ENCODE peak calls at places on chromosome 22, in six cellular contexts. E, V, K, U, A and G are unnamed samples.

GRCh38 chr22:49512471-49512870 is 315.2 kb downstream of the BRD1 start:
- DNase-seq in E (no peak), V (no peak), K (no peak), U (no peak), A (no peak), G (no peak)

GRCh38 chr22:31279821-31280496 is 12.3 kb downstream of the PIK3IP1 start:
- DNase-seq in E (no peak), V (peak; percentile 28), K (no peak), U (no peak), A (peak; percentile 35), G (peak; percentile 3)

GRCh38 chr22:30806391-30806861 is 111.8 kb downstream of the OSBP2 start:
- DNase-seq in E (no peak), V (no peak), K (peak; percentile 67), U (peak; percentile 52), A (no peak), G (no peak)

GRCh38 chr22:50657925-50658324 is 14.7 kb upstream of the SHANK3 start:
- DNase-seq in E (no peak), V (no peak), K (peak; percentile 5), U (no peak), A (no peak), G (no peak)

GRCh38 chr22:49515486-49515885 is 312.2 kb downstream of the BRD1 start:
- DNase-seq in E (no peak), V (no peak), K (no peak), U (no peak), A (peak; percentile 18), G (no peak)

GRCh38 chr22:50105529-50106100 is 15.8 kb downstream of the MOV10L1 start:
- DNase-seq in E (no peak), V (no peak), K (peak; percentile 64), U (no peak), A (no peak), G (no peak)

GRCh38 chr22:30564045-30564765 is 10.3 kb downstream of the GAL3ST1 start:
- DNase-seq in E (no peak), V (no peak), K (no peak), U (no peak), A (no peak), G (no peak)

GRCh38 chr22:46638601-46639431 is 18.6 kb downstream of the GRAMD4 start:
- DNase-seq in E (peak; percentile 85), V (no peak), K (peak; percentile 33), U (no peak), A (peak; percentile 96), G (no peak)

GRCh38 chr22:37661160-37661924 is 2.8 kb downstream of the PDXP start:
- DNase-seq in E (peak; percentile 46), V (no peak), K (peak; percentile 82), U (no peak), A (no peak), G (no peak)

GRCh38 chr22:23384451-23384850 is 195.6 kb downstream of the IGLL1 start:
- DNase-seq in E (peak; percentile 69), V (no peak), K (no peak), U (no peak), A (no peak), G (peak; percentile 76)

GRCh38 chr22:32538516-32538915 is 63.9 kb downstream of the FBXO7 start:
- DNase-seq in E (no peak), V (no peak), K (no peak), U (no peak), A (no peak), G (no peak)

GRCh38 chr22:32311551-32312071 is 46.1 kb upstream of the RFPL3 start:
- DNase-seq in E (no peak), V (no peak), K (no peak), U (peak; percentile 35), A (peak; percentile 17), G (no peak)

GRCh38 chr22:46807458-46807857 is 45.0 kb downstream of the TBC1D22A start:
- DNase-seq in E (no peak), V (no peak), K (no peak), U (no peak), A (no peak), G (no peak)

GRCh38 chr22:24400726-24401596 is 26.4 kb upstream of the ADORA2A start:
- DNase-seq in E (no peak), V (no peak), K (peak; percentile 45), U (no peak), A (no peak), G (no peak)

GRCh38 chr22:49406879-49407587 is 420.6 kb downstream of the BRD1 start:
- DNase-seq in E (no peak), V (peak; percentile 42), K (no peak), U (no peak), A (no peak), G (no peak)

GRCh38 chr22:44389181-44389580 is 76.4 kb upstream of the SHISAL1 start:
- DNase-seq in E (no peak), V (peak; percentile 51), K (no peak), U (no peak), A (no peak), G (peak; percentile 11)

GRCh38 chr22:45879552-45879949 is 97.4 kb downstream of the WNT7B start:
- DNase-seq in E (no peak), V (peak; percentile 42), K (no peak), U (peak; percentile 41), A (peak; percentile 44), G (no peak)

GRCh38 chr22:18044548-18045271 is 20.3 kb upstream of the MICAL3 start:
- DNase-seq in E (no peak), V (no peak), K (peak; percentile 63), U (no peak), A (peak; percentile 92), G (peak; percentile 95)

GRCh38 chr22:48781391-48781790 is 1046.3 kb downstream of the BRD1 start:
- DNase-seq in E (no peak), V (peak; percentile 52), K (no peak), U (no peak), A (no peak), G (no peak)

GRCh38 chr22:35587896-35588295 is 29.2 kb downstream of the MB start:
- DNase-seq in E (no peak), V (no peak), K (no peak), U (no peak), A (no peak), G (no peak)

GRCh38 chr22:35589736-35590079 is 27.4 kb downstream of the MB start:
- DNase-seq in E (no peak), V (no peak), K (no peak), U (no peak), A (no peak), G (no peak)

GRCh38 chr22:35589071-35589735 is 27.9 kb downstream of the MB start:
- DNase-seq in E (no peak), V (peak; percentile 80), K (peak; percentile 77), U (no peak), A (no peak), G (no peak)

GRCh38 chr22:35586771-35587170 is 30.4 kb downstream of the MB start:
- DNase-seq in E (peak; percentile 23), V (no peak), K (no peak), U (no peak), A (no peak), G (no peak)

DNA sequence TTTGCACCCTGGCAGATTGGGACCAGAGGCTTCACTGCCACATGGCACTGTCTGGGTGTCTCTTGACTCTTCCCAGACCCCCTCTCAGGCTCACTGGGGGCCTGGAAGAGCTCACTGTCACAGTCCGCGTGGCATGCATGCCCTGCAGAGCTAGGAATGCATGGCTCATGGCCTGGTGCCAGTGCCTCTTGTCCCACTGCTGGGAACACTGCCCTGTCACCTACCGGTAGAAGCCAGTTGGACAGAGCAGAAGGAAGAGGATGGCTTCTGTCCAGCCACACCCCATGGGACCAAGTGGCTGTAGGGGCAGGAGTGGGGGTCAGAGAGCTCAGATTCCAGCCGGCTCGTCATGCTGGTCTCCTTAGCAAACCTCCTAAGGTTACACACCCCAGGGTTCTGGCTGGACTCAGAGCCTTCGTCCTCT is 29.7 kb downstream of the MB start:
- DNase-seq in E (peak; percentile 99), V (peak; percentile 86), K (no peak), U (no peak), A (peak; percentile 77), G (no peak)
- H3K4me3 ChIP-seq in E (no peak overlapping the region), V (no peak overlapping the region), K (no peak overlapping the region), U (no peak overlapping the region), A (no peak overlapping the region), G (no peak overlapping the region)

GRCh38 chr22:39520874-39521857 is 804 bp downstream of the ATF4 start:
- DNase-seq in E (peak; percentile 81), V (peak; percentile 93), K (peak; percentile 73), U (peak; percentile 66), A (peak; percentile 79), G (peak; percentile 89)

GRCh38 chr22:39518124-39518786 is 2.1 kb upstream of the ATF4 start:
- DNase-seq in E (no peak), V (no peak), K (peak; percentile 30), U (no peak), A (no peak), G (no peak)

GRCh38 chr22:39518996-39519680 is 1.2 kb upstream of the ATF4 start:
- DNase-seq in E (no peak), V (no peak), K (peak; percentile 48), U (no peak), A (no peak), G (no peak)

GRCh38 chr22:39520054-39520873 is at the start of gene ATF4:
- DNase-seq in E (peak; percentile 99), V (peak; percentile 99), K (peak; percentile 99), U (peak; percentile 93), A (peak; percentile 97), G (peak; percentile 97)

DNA sequence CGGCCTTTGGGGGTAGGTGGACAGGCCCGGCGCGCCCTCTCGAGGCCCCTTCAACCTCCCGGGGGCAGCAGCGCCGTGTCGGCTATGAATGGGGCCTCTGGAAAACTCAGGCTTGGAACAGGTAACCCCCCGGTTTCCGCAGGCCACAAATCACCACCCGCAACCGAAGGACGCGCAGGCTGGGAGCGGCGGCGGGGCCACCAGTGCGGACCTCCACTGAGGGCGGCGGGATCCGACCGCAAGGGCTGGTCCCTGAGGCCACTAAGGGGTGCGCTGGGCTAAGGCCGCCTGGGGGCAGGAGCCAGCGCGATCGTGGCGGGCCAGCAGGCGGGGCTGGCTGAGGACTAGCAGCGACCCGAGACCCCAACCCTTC is 695 bp upstream of the ATF4 start:
- DNase-seq in E (peak; percentile 69), V (peak; percentile 87), K (no peak), U (no peak), A (peak; percentile 73), G (peak; percentile 79)
- TF ChIP-seq POLR2A in E (peak; percentile 52), V (peak; percentile 87), K (no peak), U (peak; percentile 69), A (no peak), G (peak; percentile 76)

GRCh38 chr22:26756675-26757293 is 99.4 kb downstream of the MIAT start:
- DNase-seq in E (peak; percentile 29), V (peak; percentile 77), K (peak; percentile 36), U (peak; percentile 98), A (peak; percentile 51), G (peak; percentile 75)
- H3K4me3 ChIP-seq in E (no peak overlapping the region), V (no peak overlapping the region), K (peak overlapping the region; percentile 17), U (peak overlapping the region; percentile 6), A (no peak overlapping the region), G (no peak overlapping the region)

GRCh38 chr22:20256562-20257473 is 11.3 kb downstream of the RTN4R start:
- DNase-seq in E (no peak), V (no peak), K (no peak), U (no peak), A (no peak), G (no peak)

GRCh38 chr22:20256042-20256441 is 12.1 kb downstream of the RTN4R start:
- DNase-seq in E (no peak), V (no peak), K (no peak), U (no peak), A (no peak), G (no peak)

GRCh38 chr22:20259336-20259705 is 8.8 kb downstream of the RTN4R start:
- DNase-seq in E (no peak), V (no peak), K (no peak), U (no peak), A (no peak), G (no peak)

GRCh38 chr22:20258584-20259335 is 9.4 kb downstream of the RTN4R start:
- DNase-seq in E (no peak), V (no peak), K (no peak), U (no peak), A (no peak), G (no peak)

GRCh38 chr22:20257474-20258299 is 10.4 kb downstream of the RTN4R start:
- DNase-seq in E (no peak), V (no peak), K (no peak), U (no peak), A (no peak), G (no peak)
- TF ChIP-seq POLR2A in E (no peak), V (no peak), K (no peak), U (no peak), A (no peak), G (no peak)